ENCODE peak calls at places on chromosome 5, in ten cellular contexts. N is dorsolateral prefrontal cortex, S is omental fat pad, I is AG10803, U is lower lobe of right lung, Q is foreskin fibroblast, W is neural crest cell, F is glutamatergic neuron, D is fibroblast of mammary gland, C is GM23338. B is an unnamed sample.

GRCh38 chr5:9932770-9933169 is 302.6 kb upstream of the TAS2R1 start:
- DNase-seq in C (peak; percentile 27), W (no peak), S (no peak), D (peak; percentile 70), I (peak; percentile 61), U (no peak), F (no peak), Q (peak; percentile 34), N (no peak), B (peak; percentile 61)

GRCh38 chr5:157383151-157383810 is 76.7 kb upstream of the NIPAL4 start:
- DNase-seq in S (no peak), Q (no peak), I (no peak), N (no peak), D (no peak), C (no peak), F (no peak), W (no peak), U (no peak), B (no peak)

GRCh38 chr5:144390133-144390532 is 219.5 kb downstream of the KCTD16 start:
- DNase-seq in I (peak; percentile 1), F (no peak), D (no peak), W (no peak), C (peak; percentile 57), N (no peak), S (no peak), Q (no peak), U (no peak), B (no peak)

GRCh38 chr5:96338624-96339023 is 94.4 kb downstream of the PCSK1 start:
- DNase-seq in N (no peak), D (peak; percentile 83), C (no peak), F (no peak), I (peak; percentile 52), S (no peak), W (no peak), U (no peak), Q (peak; percentile 29), B (no peak)

GRCh38 chr5:97131139-97131710 is 11.2 kb downstream of the LIX1 start:
- DNase-seq in U (no peak), Q (no peak), S (no peak), N (no peak), I (no peak), F (no peak), C (no peak), D (peak; percentile 53), W (no peak), B (no peak)

GRCh38 chr5:153900703-153901395 is 137.9 kb downstream of the FAM114A2 start:
- DNase-seq in W (no peak), N (no peak), D (peak; percentile 83), Q (peak; percentile 81), U (no peak), C (no peak), I (peak; percentile 98), F (no peak), S (no peak), B (no peak)

GRCh38 chr5:32419791-32420190 is 24.7 kb downstream of the ZFR start:
- DNase-seq in I (peak; percentile 12), D (no peak), U (no peak), N (no peak), C (no peak), Q (no peak), F (peak; percentile 63), W (no peak), S (no peak), B (peak; percentile 29)

GRCh38 chr5:109857405-109858031 is 167.8 kb downstream of the MAN2A1 start:
- DNase-seq in U (no peak), C (no peak), W (no peak), F (no peak), Q (no peak), S (no peak), D (no peak), I (no peak), N (no peak), B (no peak)

GRCh38 chr5:123696948-123697347 is 185.0 kb downstream of the CSNK1G3 start:
- DNase-seq in U (no peak), W (no peak), Q (peak; percentile 60), S (no peak), C (no peak), F (no peak), D (peak; percentile 32), I (peak; percentile 88), N (peak; percentile 89), B (no peak)

GRCh38 chr5:112348387-112348786 is 70.7 kb downstream of the EPB41L4A start:
- DNase-seq in N (no peak), Q (no peak), C (peak; percentile 69), W (no peak), F (no peak), S (no peak), I (no peak), D (no peak), U (no peak), B (no peak)

DNA sequence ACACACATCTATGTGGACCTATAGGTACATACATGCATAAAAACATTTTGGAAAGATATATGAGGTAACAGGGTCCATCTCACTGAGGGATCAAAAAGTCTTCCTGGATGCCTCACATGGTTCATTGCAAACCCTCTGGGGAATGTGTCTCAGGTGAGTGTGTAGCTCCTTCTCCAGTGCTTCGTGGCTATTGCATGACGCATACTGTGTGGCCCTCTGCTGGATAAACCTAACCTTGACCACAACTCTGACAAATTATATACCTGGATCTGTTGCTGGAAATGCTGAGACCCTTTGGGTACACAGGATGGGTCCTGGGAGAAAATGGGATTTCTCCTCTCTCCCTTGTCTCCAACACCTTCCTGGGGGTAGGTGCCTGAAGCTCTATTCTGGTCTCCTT is 91.9 kb downstream of the JAKMIP2 start:
- DNase-seq in C (peak; percentile 78), I (no peak), Q (no peak), F (no peak), N (no peak), S (no peak), U (no peak), D (no peak), W (no peak), B (no peak)
- TF ChIP-seq CTCF in C (peak; percentile 62), I (no peak), Q (no peak), F (no peak), N (no peak), S (no peak), U (no peak), D (no peak), W (peak; percentile 50), B (peak; percentile 46)

GRCh38 chr5:42965934-42966333 is 74.2 kb downstream of the ANXA2R start:
- DNase-seq in W (no peak), U (no peak), F (no peak), I (no peak), Q (no peak), N (no peak), S (no peak), C (no peak), D (no peak), B (no peak)

GRCh38 chr5:42974546-42974945 is 65.6 kb downstream of the ANXA2R start:
- DNase-seq in N (no peak), W (no peak), Q (peak; percentile 25), D (no peak), I (peak; percentile 72), C (no peak), S (no peak), U (no peak), F (no peak), B (no peak)

DNA sequence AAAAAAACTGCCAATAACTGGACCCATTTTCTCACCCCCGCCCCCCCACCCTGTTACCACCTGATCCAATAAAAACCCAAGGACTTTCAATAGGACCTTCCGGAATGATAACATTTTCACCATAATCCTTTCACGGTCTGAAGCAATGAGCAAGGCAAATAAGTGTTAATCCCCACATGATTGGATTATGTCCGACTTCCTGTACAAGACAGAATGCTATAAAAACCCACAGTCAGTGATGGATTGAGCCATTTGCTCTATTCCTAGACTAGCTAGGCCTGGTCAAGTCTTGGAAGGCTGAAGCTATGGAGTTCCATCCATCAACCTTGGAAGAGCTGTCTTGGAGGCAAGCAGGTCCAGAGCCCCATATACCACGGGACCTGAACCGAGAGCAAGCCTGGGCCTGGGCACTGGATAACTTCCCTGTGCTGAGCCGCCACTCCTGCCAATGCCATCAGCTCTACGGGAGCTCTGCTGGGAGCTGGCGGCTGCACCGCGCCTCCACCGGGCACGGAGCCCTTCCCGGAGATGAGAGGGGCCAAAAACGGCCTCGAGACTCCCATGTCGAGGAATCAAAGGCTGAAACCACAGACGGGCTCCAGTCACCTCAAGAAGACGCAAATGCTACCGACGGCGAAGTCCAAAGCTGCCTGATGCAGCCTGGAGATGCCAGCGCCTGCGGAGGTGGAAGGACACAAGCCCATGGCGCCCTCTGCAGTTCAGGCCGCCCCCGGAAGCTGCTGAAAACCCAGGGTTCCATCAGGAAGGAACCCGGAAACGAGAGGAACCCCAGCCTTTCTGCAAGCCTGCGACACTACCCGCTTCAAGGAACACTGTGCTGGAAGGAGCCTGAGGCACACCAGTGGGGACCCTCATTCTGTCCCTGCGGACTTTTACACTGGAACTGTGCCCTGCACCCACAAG is 69.2 kb downstream of the ANXA2R start:
- DNase-seq in I (no peak), U (no peak), D (no peak), Q (no peak), W (no peak), N (no peak), F (no peak), S (no peak), C (peak; percentile 89), B (no peak)
- TF ChIP-seq CTCF in I (no peak), U (peak; percentile 15), D (no peak), Q (no peak), W (no peak), N (no peak), F (no peak), S (no peak), C (peak; percentile 63), B (no peak)

GRCh38 chr5:176609724-176610429 is at the start of gene GPRIN1:
- DNase-seq in W (peak; percentile 70), N (no peak), I (peak; percentile 31), D (peak; percentile 26), Q (peak; percentile 41), C (peak; percentile 79), F (peak; percentile 86), S (no peak), U (peak; percentile 57), B (peak; percentile 86)
- TF ChIP-seq CTCF in W (peak; percentile 37), N (peak; percentile 28), I (no peak), D (no peak), Q (peak; percentile 14), C (peak; percentile 31), F (no peak), S (no peak), U (peak; percentile 20), B (peak; percentile 37)

GRCh38 chr5:132657676-132658382 is at the start of gene IL13:
- DNase-seq in U (no peak), Q (no peak), S (no peak), C (no peak), N (no peak), I (no peak), F (no peak), W (no peak), D (no peak), B (no peak)

GRCh38 chr5:132658383-132659302 is 670 bp downstream of the IL13 start:
- DNase-seq in D (no peak), C (no peak), I (no peak), Q (no peak), N (no peak), S (no peak), W (no peak), U (no peak), F (no peak), B (no peak)

GRCh38 chr5:132653716-132654115 is 4.3 kb upstream of the IL13 start:
- DNase-seq in N (no peak), F (no peak), D (no peak), Q (no peak), I (peak; percentile 6), W (no peak), C (peak; percentile 29), S (no peak), U (no peak), B (no peak)

GRCh38 chr5:132656774-132657355 is 1.1 kb upstream of the IL13 start:
- DNase-seq in D (no peak), I (no peak), F (no peak), C (peak; percentile 19), W (no peak), S (no peak), U (no peak), Q (no peak), N (no peak), B (no peak)

GRCh38 chr5:132655821-132656773 is 1.9 kb upstream of the IL13 start:
- DNase-seq in D (peak; percentile 23), U (no peak), Q (no peak), S (no peak), I (peak; percentile 10), W (no peak), C (peak; percentile 72), F (peak; percentile 78), N (no peak), B (peak; percentile 49)
- TF ChIP-seq CTCF in D (no peak), U (no peak), Q (peak; percentile 10), S (no peak), I (no peak), W (no peak), C (no peak), F (no peak), N (peak; percentile 29), B (no peak)